ENCODE peak calls at places on chromosomes 3 and 15, in four cellular contexts. One of them, this sample, is unnamed.

GRCh38 chr3:48623851-48624547 is 2.4 kb upstream of the TMEM89 start:
- DNase-seq in GM12878: no peak
- DNase-seq in HepG2: peak
- DNase-seq in K562: no peak
- DNase-seq in this sample: no peak

GRCh38 chr3:173733029-173733652 is 335.6 kb downstream of the NLGN1 start:
- DNase-seq in HepG2: peak
- DNase-seq in GM12878: no peak
- DNase-seq in K562: no peak
- DNase-seq in this sample: no peak

GRCh38 chr15:35306361-35306981 is 221.4 kb upstream of the NANOGP8 start:
- DNase-seq in HepG2: no peak
- DNase-seq in GM12878: no peak
- DNase-seq in K562: no peak
- DNase-seq in this sample: no peak

GRCh38 chr3:105353485-105354161 is 13.1 kb upstream of the ALCAM start:
- DNase-seq in HepG2: no peak
- DNase-seq in K562: no peak
- DNase-seq in GM12878: no peak
- DNase-seq in this sample: peak

GRCh38 chr3:11764931-11765363 is 81.7 kb downstream of the TAMM41 start:
- DNase-seq in HepG2: no peak
- DNase-seq in GM12878: no peak
- DNase-seq in K562: no peak
- DNase-seq in this sample: no peak

GRCh38 chr3:63405882-63406281 is 127.8 kb downstream of the SYNPR start:
- DNase-seq in GM12878: no peak
- DNase-seq in K562: no peak
- DNase-seq in HepG2: no peak
- DNase-seq in this sample: no peak

GRCh38 chr15:33293619-33294309 is 17.0 kb upstream of the RYR3 start:
- DNase-seq in K562: no peak
- DNase-seq in GM12878: no peak
- DNase-seq in HepG2: no peak
- DNase-seq in this sample: no peak

GRCh38 chr15:66433726-66434125 is 47.0 kb downstream of the MAP2K1 start:
- DNase-seq in GM12878: no peak
- DNase-seq in HepG2: no peak
- DNase-seq in K562: no peak
- DNase-seq in this sample: no peak

DNA sequence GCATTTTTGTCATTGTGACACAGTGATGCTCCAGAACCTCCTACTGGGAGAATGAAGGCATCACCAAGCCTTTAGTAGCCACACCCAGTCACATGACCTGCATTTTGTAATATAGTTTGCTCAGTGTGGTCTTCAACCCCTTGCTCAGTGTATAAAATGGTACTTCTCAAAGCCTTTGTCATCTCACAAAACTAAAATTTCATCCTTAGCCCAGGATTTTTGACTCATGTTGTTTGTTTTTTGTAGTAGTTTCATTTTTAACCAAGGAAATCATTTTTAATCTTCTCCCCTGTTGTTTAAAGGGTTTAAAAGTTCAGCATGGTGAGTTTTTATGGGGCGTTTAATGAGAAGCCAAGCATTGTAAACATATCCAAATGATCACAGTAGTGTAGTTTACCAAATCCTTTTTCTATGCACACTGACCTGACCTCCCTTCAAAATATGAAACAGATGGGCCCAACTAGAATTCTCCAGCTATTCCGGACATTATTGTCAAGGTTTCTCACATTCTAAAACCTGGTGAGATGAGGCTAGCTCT is 123.5 kb upstream of the IL12A start:
- DNase-seq in HepG2: no peak
- DNase-seq in GM12878: no peak
- DNase-seq in K562: no peak
- DNase-seq in this sample: no peak
- TF ChIP-seq CREM in HepG2: no peak
- TF ChIP-seq CREM in GM12878: no peak
- TF ChIP-seq CREM in K562: no peak
- TF ChIP-seq CREM in this sample: no peak

GRCh38 chr3:76585794-76586392 is 454.0 kb upstream of the ROBO2 start:
- DNase-seq in GM12878: no peak
- DNase-seq in HepG2: peak
- DNase-seq in K562: peak
- DNase-seq in this sample: no peak
- TF ChIP-seq CREM in GM12878: no peak
- TF ChIP-seq CREM in HepG2: no peak
- TF ChIP-seq CREM in K562: no peak
- TF ChIP-seq CREM in this sample: no peak

GRCh38 chr3:159929181-159929893 is 59.3 kb upstream of the IL12A start:
- DNase-seq in K562: no peak
- DNase-seq in HepG2: peak
- DNase-seq in GM12878: no peak
- DNase-seq in this sample: no peak

GRCh38 chr3:159926573-159926972 is 62.1 kb upstream of the IL12A start:
- DNase-seq in GM12878: no peak
- DNase-seq in K562: no peak
- DNase-seq in HepG2: no peak
- DNase-seq in this sample: no peak

GRCh38 chr3:159928071-159928491 is 60.6 kb upstream of the IL12A start:
- DNase-seq in GM12878: no peak
- DNase-seq in HepG2: no peak
- DNase-seq in K562: no peak
- DNase-seq in this sample: no peak

GRCh38 chr3:159929894-159930235 is 58.8 kb upstream of the IL12A start:
- DNase-seq in K562: no peak
- DNase-seq in GM12878: no peak
- DNase-seq in HepG2: no peak
- DNase-seq in this sample: no peak

GRCh38 chr3:159928692-159929091 is 59.9 kb upstream of the IL12A start:
- DNase-seq in GM12878: no peak
- DNase-seq in K562: no peak
- DNase-seq in HepG2: no peak
- DNase-seq in this sample: no peak
- TF ChIP-seq CREM in GM12878: no peak
- TF ChIP-seq CREM in K562: no peak
- TF ChIP-seq CREM in HepG2: no peak
- TF ChIP-seq CREM in this sample: no peak

GRCh38 chr3:51353566-51354140 is 31.4 kb upstream of the MANF start:
- DNase-seq in GM12878: no peak
- DNase-seq in HepG2: no peak
- DNase-seq in K562: no peak
- DNase-seq in this sample: no peak
- TF ChIP-seq CREM in GM12878: no peak
- TF ChIP-seq CREM in HepG2: no peak
- TF ChIP-seq CREM in K562: no peak
- TF ChIP-seq CREM in this sample: no peak

GRCh38 chr3:183287301-183287971 is 34.4 kb downstream of the B3GNT5 start:
- DNase-seq in K562: peak
- DNase-seq in GM12878: no peak
- DNase-seq in HepG2: no peak
- DNase-seq in this sample: no peak

GRCh38 chr3:183293966-183294365 is 40.9 kb downstream of the B3GNT5 start:
- DNase-seq in HepG2: no peak
- DNase-seq in GM12878: no peak
- DNase-seq in K562: no peak
- DNase-seq in this sample: no peak

GRCh38 chr3:183291511-183292031 is 38.5 kb downstream of the B3GNT5 start:
- DNase-seq in K562: no peak
- DNase-seq in HepG2: peak
- DNase-seq in GM12878: no peak
- DNase-seq in this sample: no peak

GRCh38 chr3:183285828-183286457 is 32.9 kb downstream of the B3GNT5 start:
- DNase-seq in GM12878: peak
- DNase-seq in K562: no peak
- DNase-seq in HepG2: peak
- DNase-seq in this sample: no peak

DNA sequence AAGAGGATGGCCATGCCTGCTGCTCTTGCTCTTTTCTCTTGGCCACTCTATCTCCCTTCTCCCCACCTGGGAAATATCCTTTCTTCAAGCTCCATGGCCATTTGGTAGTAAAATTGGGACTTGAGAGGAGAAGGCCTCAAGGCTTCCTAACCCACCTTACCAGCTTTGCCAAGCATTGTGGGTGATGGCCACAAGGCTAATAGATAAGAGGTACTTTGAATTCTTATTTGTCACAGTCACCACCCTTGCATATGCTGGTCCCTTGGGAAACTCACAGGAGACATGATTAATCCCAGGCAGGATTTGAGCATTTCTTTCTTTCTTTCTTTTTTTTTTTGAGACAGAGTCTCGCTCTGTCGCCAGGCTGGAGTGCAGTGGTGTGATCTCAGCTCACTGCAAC is 37.2 kb downstream of the B3GNT5 start:
- DNase-seq in GM12878: no peak
- DNase-seq in K562: no peak
- DNase-seq in HepG2: no peak
- DNase-seq in this sample: no peak
- TF ChIP-seq CREM in GM12878: no peak
- TF ChIP-seq CREM in K562: no peak
- TF ChIP-seq CREM in HepG2: no peak
- TF ChIP-seq CREM in this sample: no peak

This sample was measured in WTC11.